ENCODE peak calls at places on chromosome 5, in nine cellular contexts. One of them, this sample, is unnamed.

GRCh38 chr5:93930098-93930497 is 188.7 kb upstream of the POU5F2 start:
- DNase-seq in HFF-Myc: no peak
- DNase-seq in cardiac muscle cell: no peak
- DNase-seq in H7: no peak
- DNase-seq in DND-41: no peak
- DNase-seq in foreskin fibroblast: no peak
- DNase-seq in breast epithelium: no peak
- DNase-seq in stomach: no peak
- DNase-seq in tibial artery: no peak
- DNase-seq in this sample: no peak

GRCh38 chr5:123261752-123262151 is 161.5 kb downstream of the CEP120 start:
- DNase-seq in HFF-Myc: peak
- DNase-seq in H7: no peak
- DNase-seq in DND-41: no peak
- DNase-seq in breast epithelium: no peak
- DNase-seq in stomach: no peak
- DNase-seq in cardiac muscle cell: no peak
- DNase-seq in tibial artery: no peak
- DNase-seq in foreskin fibroblast: no peak
- DNase-seq in this sample: no peak

GRCh38 chr5:98341038-98341710 is 432.3 kb upstream of the RGMB start:
- DNase-seq in cardiac muscle cell: no peak
- DNase-seq in stomach: no peak
- DNase-seq in breast epithelium: no peak
- DNase-seq in foreskin fibroblast: peak
- DNase-seq in tibial artery: no peak
- DNase-seq in H7: no peak
- DNase-seq in DND-41: no peak
- DNase-seq in HFF-Myc: peak
- DNase-seq in this sample: peak

GRCh38 chr5:84693256-84693655 is 308.6 kb upstream of the EDIL3 start:
- DNase-seq in H7: no peak
- DNase-seq in foreskin fibroblast: no peak
- DNase-seq in DND-41: no peak
- DNase-seq in stomach: no peak
- DNase-seq in breast epithelium: no peak
- DNase-seq in tibial artery: no peak
- DNase-seq in cardiac muscle cell: no peak
- DNase-seq in HFF-Myc: no peak
- DNase-seq in this sample: no peak

GRCh38 chr5:83927140-83927733 is 206.6 kb upstream of the HAPLN1 start:
- DNase-seq in DND-41: peak
- DNase-seq in tibial artery: peak
- DNase-seq in foreskin fibroblast: no peak
- DNase-seq in cardiac muscle cell: peak
- DNase-seq in stomach: peak
- DNase-seq in breast epithelium: no peak
- DNase-seq in H7: peak
- DNase-seq in HFF-Myc: peak
- DNase-seq in this sample: no peak

GRCh38 chr5:175623086-175623485 is 34.8 kb upstream of the HRH2 start:
- DNase-seq in DND-41: no peak
- DNase-seq in H7: no peak
- DNase-seq in tibial artery: no peak
- DNase-seq in stomach: no peak
- DNase-seq in cardiac muscle cell: no peak
- DNase-seq in HFF-Myc: no peak
- DNase-seq in foreskin fibroblast: no peak
- DNase-seq in breast epithelium: no peak
- DNase-seq in this sample: no peak

GRCh38 chr5:120151825-120152224 is 312.3 kb upstream of the PRR16 start:
- DNase-seq in breast epithelium: no peak
- DNase-seq in tibial artery: no peak
- DNase-seq in stomach: no peak
- DNase-seq in HFF-Myc: no peak
- DNase-seq in cardiac muscle cell: no peak
- DNase-seq in foreskin fibroblast: no peak
- DNase-seq in DND-41: no peak
- DNase-seq in H7: no peak
- DNase-seq in this sample: no peak

GRCh38 chr5:106454651-106455415 is 1215.9 kb downstream of the EFNA5 start:
- DNase-seq in H7: peak
- DNase-seq in cardiac muscle cell: peak
- DNase-seq in tibial artery: no peak
- DNase-seq in DND-41: no peak
- DNase-seq in breast epithelium: no peak
- DNase-seq in stomach: no peak
- DNase-seq in foreskin fibroblast: peak
- DNase-seq in HFF-Myc: peak
- DNase-seq in this sample: peak

GRCh38 chr5:169934990-169935389 is 45.3 kb downstream of the INSYN2B start:
- DNase-seq in stomach: no peak
- DNase-seq in cardiac muscle cell: no peak
- DNase-seq in foreskin fibroblast: peak
- DNase-seq in DND-41: no peak
- DNase-seq in tibial artery: no peak
- DNase-seq in breast epithelium: no peak
- DNase-seq in HFF-Myc: no peak
- DNase-seq in H7: no peak
- DNase-seq in this sample: no peak

GRCh38 chr5:110441035-110441434 is 285.4 kb downstream of the TMEM232 start:
- DNase-seq in H7: peak
- DNase-seq in breast epithelium: no peak
- DNase-seq in foreskin fibroblast: no peak
- DNase-seq in DND-41: peak
- DNase-seq in HFF-Myc: no peak
- DNase-seq in stomach: no peak
- DNase-seq in tibial artery: no peak
- DNase-seq in cardiac muscle cell: peak
- DNase-seq in this sample: peak

GRCh38 chr5:172945151-172945550 is 14.1 kb upstream of the RPL26L1 start:
- DNase-seq in HFF-Myc: no peak
- DNase-seq in stomach: no peak
- DNase-seq in H7: no peak
- DNase-seq in breast epithelium: no peak
- DNase-seq in tibial artery: no peak
- DNase-seq in DND-41: no peak
- DNase-seq in cardiac muscle cell: no peak
- DNase-seq in foreskin fibroblast: no peak
- DNase-seq in this sample: no peak

GRCh38 chr5:34684281-34684979 is 28.3 kb downstream of the RAI14 start:
- DNase-seq in tibial artery: no peak
- DNase-seq in stomach: no peak
- DNase-seq in DND-41: no peak
- DNase-seq in breast epithelium: no peak
- DNase-seq in cardiac muscle cell: peak
- DNase-seq in foreskin fibroblast: no peak
- DNase-seq in HFF-Myc: no peak
- DNase-seq in H7: no peak
- DNase-seq in this sample: no peak

GRCh38 chr5:170429014-170429413 is 39.8 kb upstream of the KCNMB1 start:
- DNase-seq in breast epithelium: no peak
- DNase-seq in HFF-Myc: no peak
- DNase-seq in tibial artery: peak
- DNase-seq in foreskin fibroblast: no peak
- DNase-seq in H7: peak
- DNase-seq in cardiac muscle cell: no peak
- DNase-seq in stomach: no peak
- DNase-seq in DND-41: no peak
- DNase-seq in this sample: no peak

GRCh38 chr5:38944282-38944681 is 98.5 kb downstream of the OSMR start:
- DNase-seq in breast epithelium: no peak
- DNase-seq in stomach: no peak
- DNase-seq in H7: no peak
- DNase-seq in foreskin fibroblast: no peak
- DNase-seq in cardiac muscle cell: no peak
- DNase-seq in HFF-Myc: no peak
- DNase-seq in tibial artery: no peak
- DNase-seq in DND-41: no peak
- DNase-seq in this sample: no peak

GRCh38 chr5:53397845-53398244 is 82.6 kb upstream of the FST start:
- DNase-seq in H7: no peak
- DNase-seq in DND-41: no peak
- DNase-seq in foreskin fibroblast: peak
- DNase-seq in cardiac muscle cell: no peak
- DNase-seq in HFF-Myc: peak
- DNase-seq in tibial artery: peak
- DNase-seq in breast epithelium: no peak
- DNase-seq in stomach: no peak
- DNase-seq in this sample: no peak

GRCh38 chr5:54753753-54754152 is 231.6 kb downstream of the ESM1 start:
- DNase-seq in breast epithelium: no peak
- DNase-seq in stomach: no peak
- DNase-seq in DND-41: no peak
- DNase-seq in tibial artery: no peak
- DNase-seq in cardiac muscle cell: no peak
- DNase-seq in H7: no peak
- DNase-seq in HFF-Myc: no peak
- DNase-seq in foreskin fibroblast: no peak
- DNase-seq in this sample: no peak

GRCh38 chr5:54754420-54754819 is 231.0 kb downstream of the ESM1 start:
- DNase-seq in HFF-Myc: no peak
- DNase-seq in breast epithelium: no peak
- DNase-seq in DND-41: no peak
- DNase-seq in H7: no peak
- DNase-seq in tibial artery: no peak
- DNase-seq in cardiac muscle cell: no peak
- DNase-seq in stomach: no peak
- DNase-seq in foreskin fibroblast: no peak
- DNase-seq in this sample: no peak

GRCh38 chr5:54756301-54756700 is 229.1 kb downstream of the ESM1 start:
- DNase-seq in HFF-Myc: no peak
- DNase-seq in foreskin fibroblast: no peak
- DNase-seq in tibial artery: no peak
- DNase-seq in cardiac muscle cell: no peak
- DNase-seq in DND-41: no peak
- DNase-seq in H7: no peak
- DNase-seq in stomach: no peak
- DNase-seq in breast epithelium: no peak
- DNase-seq in this sample: no peak

GRCh38 chr5:54753034-54753433 is 232.4 kb downstream of the ESM1 start:
- DNase-seq in breast epithelium: no peak
- DNase-seq in tibial artery: no peak
- DNase-seq in H7: no peak
- DNase-seq in cardiac muscle cell: no peak
- DNase-seq in foreskin fibroblast: peak
- DNase-seq in stomach: no peak
- DNase-seq in DND-41: no peak
- DNase-seq in HFF-Myc: no peak
- DNase-seq in this sample: peak

GRCh38 chr5:54754878-54755277 is 230.5 kb downstream of the ESM1 start:
- DNase-seq in cardiac muscle cell: no peak
- DNase-seq in HFF-Myc: no peak
- DNase-seq in DND-41: no peak
- DNase-seq in H7: no peak
- DNase-seq in foreskin fibroblast: no peak
- DNase-seq in stomach: no peak
- DNase-seq in tibial artery: no peak
- DNase-seq in breast epithelium: no peak
- DNase-seq in this sample: no peak
- H3K4me3 ChIP-seq in cardiac muscle cell: no peak
- H3K4me3 ChIP-seq in HFF-Myc: no peak
- H3K4me3 ChIP-seq in DND-41: no peak
- H3K4me3 ChIP-seq in H7: no peak
- H3K4me3 ChIP-seq in foreskin fibroblast: no peak
- H3K4me3 ChIP-seq in stomach: no peak
- H3K4me3 ChIP-seq in tibial artery: no peak
- H3K4me3 ChIP-seq in breast epithelium: no peak
- H3K4me3 ChIP-seq in this sample: no peak

GRCh38 chr5:140111043-140111858 is 2.7 kb upstream of the PURA start:
- DNase-seq in H7: peak
- DNase-seq in foreskin fibroblast: no peak
- DNase-seq in tibial artery: no peak
- DNase-seq in HFF-Myc: no peak
- DNase-seq in breast epithelium: no peak
- DNase-seq in cardiac muscle cell: no peak
- DNase-seq in DND-41: no peak
- DNase-seq in stomach: no peak
- DNase-seq in this sample: no peak
- H3K4me3 ChIP-seq in H7: peak
- H3K4me3 ChIP-seq in foreskin fibroblast: no peak
- H3K4me3 ChIP-seq in tibial artery: no peak
- H3K4me3 ChIP-seq in HFF-Myc: no peak
- H3K4me3 ChIP-seq in breast epithelium: no peak
- H3K4me3 ChIP-seq in cardiac muscle cell: no peak
- H3K4me3 ChIP-seq in DND-41: no peak
- H3K4me3 ChIP-seq in stomach: no peak
- H3K4me3 ChIP-seq in this sample: no peak

DNA sequence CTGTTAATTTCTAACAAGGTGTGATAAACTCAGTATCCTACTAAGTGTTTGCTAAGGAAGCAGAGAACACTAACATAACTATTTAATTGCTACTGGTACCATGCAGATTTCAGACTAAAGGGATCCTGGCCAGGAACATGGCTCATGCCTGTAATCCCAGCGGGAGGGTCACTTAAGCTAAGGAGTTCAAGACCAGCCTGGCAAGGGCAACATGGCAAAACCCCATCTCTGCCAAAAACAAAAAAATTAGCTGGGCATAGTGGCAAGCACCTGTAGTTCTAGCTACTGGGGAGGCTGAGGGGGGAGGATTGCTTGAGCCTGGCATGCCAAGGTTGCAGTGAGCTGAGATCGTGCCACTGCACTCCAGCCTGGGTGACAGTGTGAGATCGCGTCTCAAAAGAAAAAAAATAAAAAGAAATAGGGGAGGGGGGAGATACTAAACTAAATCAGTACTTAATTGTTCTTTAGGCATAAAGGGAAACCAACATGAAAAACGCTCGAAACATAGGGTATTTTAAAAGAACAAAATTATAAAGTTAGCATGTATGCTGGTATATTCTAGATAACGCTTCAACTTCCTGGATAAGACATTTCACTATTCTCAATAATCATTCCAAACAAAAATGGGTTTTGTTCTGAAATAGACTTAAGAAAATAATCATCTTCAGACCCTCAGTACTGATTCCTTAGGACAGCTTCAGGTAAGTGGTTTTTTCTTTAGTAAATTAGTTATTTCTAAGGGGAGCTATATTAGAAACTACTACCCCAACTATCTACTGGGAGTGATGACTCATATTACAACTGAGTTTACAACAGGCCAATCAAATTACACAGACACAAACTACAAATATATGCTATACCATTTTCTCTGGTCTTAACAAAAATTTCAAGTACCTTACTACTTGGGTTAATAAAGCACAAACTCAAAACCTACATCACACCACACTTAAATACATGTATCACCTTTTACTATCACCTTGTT is 3.5 kb downstream of the PANK3 start:
- DNase-seq in breast epithelium: no peak
- DNase-seq in stomach: no peak
- DNase-seq in DND-41: no peak
- DNase-seq in HFF-Myc: no peak
- DNase-seq in foreskin fibroblast: no peak
- DNase-seq in tibial artery: no peak
- DNase-seq in cardiac muscle cell: no peak
- DNase-seq in H7: no peak
- DNase-seq in this sample: no peak
- H3K4me3 ChIP-seq in breast epithelium: no peak
- H3K4me3 ChIP-seq in stomach: no peak
- H3K4me3 ChIP-seq in DND-41: no peak
- H3K4me3 ChIP-seq in HFF-Myc: no peak
- H3K4me3 ChIP-seq in foreskin fibroblast: no peak
- H3K4me3 ChIP-seq in tibial artery: no peak
- H3K4me3 ChIP-seq in cardiac muscle cell: no peak
- H3K4me3 ChIP-seq in H7: no peak
- H3K4me3 ChIP-seq in this sample: no peak

GRCh38 chr5:76555114-76555513 is 68.1 kb downstream of the F2RL2 start:
- DNase-seq in tibial artery: no peak
- DNase-seq in H7: no peak
- DNase-seq in cardiac muscle cell: no peak
- DNase-seq in DND-41: no peak
- DNase-seq in HFF-Myc: no peak
- DNase-seq in foreskin fibroblast: no peak
- DNase-seq in stomach: no peak
- DNase-seq in breast epithelium: no peak
- DNase-seq in this sample: no peak
- H3K4me3 ChIP-seq in tibial artery: no peak
- H3K4me3 ChIP-seq in H7: no peak
- H3K4me3 ChIP-seq in cardiac muscle cell: no peak
- H3K4me3 ChIP-seq in DND-41: no peak
- H3K4me3 ChIP-seq in HFF-Myc: no peak
- H3K4me3 ChIP-seq in foreskin fibroblast: no peak
- H3K4me3 ChIP-seq in stomach: no peak
- H3K4me3 ChIP-seq in breast epithelium: no peak
- H3K4me3 ChIP-seq in this sample: no peak

This sample was measured in skeletal muscle cell.